ENCODE peak calls at places on chromosomes 11 and 22, in eight cellular contexts. M is hippocampal formation; G is ACHN; Q is stimulated activated CD4-positive, alpha-beta T cell treated with anti-CD3 and anti-CD28 coated beads, Interleukin-4, amount 100 ng/mL, for 48 hours; J is activated CD8-positive, alpha-beta memory T cell treated with anti-CD3 and anti-CD28 coated beads, Interleukin-2, amount 50 U/mL, for 4 hours; C is Calu3; X is neuronal stem cell; I is nephron progenitor cell. L is an unnamed sample.
A peak's percentile ranks its signal among the peaks of the same experiment; 100 is the strongest.

GRCh38 chr11:10019906-10020682 is 273.9 kb downstream of the SBF2 start:
- DNase-seq in Q (no peak), G (no peak), I (no peak), X (no peak), J (no peak), M (no peak), C (peak; percentile 54), L (no peak)

GRCh38 chr11:2549491-2549875 is 104.7 kb downstream of the KCNQ1 start:
- DNase-seq in M (no peak), Q (no peak), I (no peak), X (no peak), J (no peak), C (no peak), G (no peak), L (no peak)

GRCh38 chr11:91173701-91174100 is 950.9 kb upstream of the CHORDC1 start:
- DNase-seq in G (no peak), I (no peak), J (no peak), X (no peak), M (no peak), C (no peak), Q (no peak), L (no peak)

GRCh38 chr11:100932474-100933100 is 197.0 kb downstream of the PGR start:
- DNase-seq in X (no peak), M (no peak), I (no peak), Q (no peak), J (no peak), C (no peak), G (peak; percentile 53), L (peak; percentile 35)

GRCh38 chr11:587978-588380 is 11.7 kb downstream of the PHRF1 start:
- DNase-seq in C (peak; percentile 58), X (no peak), M (no peak), I (no peak), Q (peak; percentile 56), J (peak; percentile 79), G (peak; percentile 63), L (peak; percentile 92)

GRCh38 chr11:61815790-61816735 is 740 bp downstream of the FADS1 start:
- DNase-seq in J (peak; percentile 64), I (peak; percentile 66), Q (no peak), C (peak; percentile 66), X (peak; percentile 75), G (peak; percentile 74), M (peak; percentile 70), L (peak; percentile 73)

GRCh38 chr11:119714590-119714989 is 14.4 kb downstream of the NECTIN1 start:
- DNase-seq in X (no peak), M (no peak), Q (no peak), C (no peak), G (no peak), J (no peak), I (no peak), L (no peak)

GRCh38 chr22:47375621-47376321 is 613.3 kb downstream of the TBC1D22A start:
- DNase-seq in I (no peak), G (no peak), X (no peak), C (no peak), M (no peak), J (no peak), Q (no peak), L (no peak)

GRCh38 chr11:133833101-133833898 is 12.0 kb downstream of the SPATA19 start:
- DNase-seq in Q (no peak), X (no peak), C (no peak), I (no peak), J (no peak), M (no peak), G (no peak), L (no peak)

GRCh38 chr11:118911880-118912741 is 13.6 kb downstream of the BCL9L start:
- DNase-seq in C (peak; percentile 86), M (no peak), J (peak; percentile 88), X (no peak), Q (peak; percentile 74), G (peak; percentile 90), I (peak; percentile 69), L (peak; percentile 85)

GRCh38 chr11:78082146-78082545 is 2.5 kb upstream of the NDUFC2 start:
- DNase-seq in M (no peak), C (no peak), X (no peak), Q (no peak), G (no peak), I (no peak), J (no peak), L (no peak)

GRCh38 chr11:11533057-11533456 is 88.7 kb downstream of the GALNT18 start:
- DNase-seq in Q (no peak), G (no peak), J (no peak), I (no peak), M (no peak), C (no peak), X (no peak), L (no peak)

GRCh38 chr11:1129666-1130160 is 28.0 kb upstream of the MUC5AC start:
- DNase-seq in J (peak; percentile 13), X (no peak), M (no peak), Q (no peak), G (no peak), C (peak; percentile 0), I (no peak), L (no peak)

GRCh38 chr11:108817971-108818370 is 153.1 kb downstream of the DDX10 start:
- DNase-seq in M (no peak), G (no peak), X (no peak), I (no peak), Q (no peak), J (no peak), C (no peak), L (no peak)

GRCh38 chr11:124892131-124892530 is 5.5 kb downstream of the ROBO4 start:
- DNase-seq in I (no peak), G (no peak), X (no peak), C (no peak), M (no peak), Q (no peak), J (no peak), L (no peak)